ENCODE peak calls at places on chromosome 20, in five cellular contexts. One of them, this sample, is unnamed.
A peak's percentile ranks its signal among the peaks of the same experiment; 100 is the strongest.

GRCh38 chr20:45341939-45342862 is 6.0 kb downstream of the SDC4 start:
- DNase-seq in GM12865: no peak
- DNase-seq in kidney epithelial cell: no peak
- DNase-seq in choroid plexus epithelial cell: peak; percentile 73
- DNase-seq in mammary epithelial cell: peak; percentile 62
- DNase-seq in this sample: no peak

GRCh38 chr20:3141757-3142156 is 17.9 kb downstream of the FASTKD5 start:
- DNase-seq in GM12865: no peak
- DNase-seq in kidney epithelial cell: no peak
- DNase-seq in choroid plexus epithelial cell: no peak
- DNase-seq in mammary epithelial cell: no peak
- DNase-seq in this sample: no peak

GRCh38 chr20:3042621-3043020 is 801 bp upstream of the GNRH2 start:
- DNase-seq in GM12865: no peak
- DNase-seq in kidney epithelial cell: no peak
- DNase-seq in choroid plexus epithelial cell: peak; percentile 31
- DNase-seq in mammary epithelial cell: no peak
- DNase-seq in this sample: no peak

GRCh38 chr20:18835850-18836249 is 22.3 kb downstream of the SCP2D1 start:
- DNase-seq in GM12865: no peak
- DNase-seq in kidney epithelial cell: no peak
- DNase-seq in choroid plexus epithelial cell: no peak
- DNase-seq in mammary epithelial cell: peak; percentile 5
- DNase-seq in this sample: no peak

GRCh38 chr20:23212482-23212881 is 126.4 kb upstream of the CD93 start:
- DNase-seq in GM12865: no peak
- DNase-seq in kidney epithelial cell: no peak
- DNase-seq in choroid plexus epithelial cell: no peak
- DNase-seq in mammary epithelial cell: no peak
- DNase-seq in this sample: no peak

GRCh38 chr20:39909447-39909846 is 779.6 kb downstream of the MAFB start:
- DNase-seq in GM12865: no peak
- DNase-seq in kidney epithelial cell: no peak
- DNase-seq in choroid plexus epithelial cell: no peak
- DNase-seq in mammary epithelial cell: no peak
- DNase-seq in this sample: no peak

GRCh38 chr20:62887147-62887859 is 25.7 kb upstream of the TCFL5 start:
- DNase-seq in GM12865: no peak
- DNase-seq in kidney epithelial cell: no peak
- DNase-seq in choroid plexus epithelial cell: peak; percentile 98
- DNase-seq in mammary epithelial cell: peak; percentile 75
- DNase-seq in this sample: no peak

GRCh38 chr20:61582196-61582923 is 330.3 kb downstream of the CDH4 start:
- DNase-seq in GM12865: no peak
- DNase-seq in kidney epithelial cell: no peak
- DNase-seq in choroid plexus epithelial cell: no peak
- DNase-seq in mammary epithelial cell: no peak
- DNase-seq in this sample: no peak

GRCh38 chr20:47929368-47930115 is 144.3 kb upstream of the SULF2 start:
- DNase-seq in GM12865: no peak
- DNase-seq in kidney epithelial cell: peak; percentile 63
- DNase-seq in choroid plexus epithelial cell: peak; percentile 32
- DNase-seq in mammary epithelial cell: peak; percentile 90
- DNase-seq in this sample: peak; percentile 44

GRCh38 chr20:33516882-33517281 is 27.0 kb downstream of the CBFA2T2 start:
- DNase-seq in GM12865: peak; percentile 2
- DNase-seq in kidney epithelial cell: no peak
- DNase-seq in choroid plexus epithelial cell: peak; percentile 25
- DNase-seq in mammary epithelial cell: no peak
- DNase-seq in this sample: no peak

GRCh38 chr20:32155017-32155965 is 45.8 kb downstream of the TM9SF4 start:
- DNase-seq in GM12865: peak; percentile 45
- DNase-seq in kidney epithelial cell: peak; percentile 79
- DNase-seq in choroid plexus epithelial cell: peak; percentile 80
- DNase-seq in mammary epithelial cell: peak; percentile 92
- DNase-seq in this sample: peak; percentile 86

GRCh38 chr20:24991897-24992419 is 593 bp downstream of the APMAP start:
- DNase-seq in GM12865: no peak
- DNase-seq in kidney epithelial cell: no peak
- DNase-seq in choroid plexus epithelial cell: no peak
- DNase-seq in mammary epithelial cell: no peak
- DNase-seq in this sample: no peak

GRCh38 chr20:21047981-21048380 is 58.2 kb downstream of the LINC00237 start:
- DNase-seq in GM12865: no peak
- DNase-seq in kidney epithelial cell: no peak
- DNase-seq in choroid plexus epithelial cell: no peak
- DNase-seq in mammary epithelial cell: no peak
- DNase-seq in this sample: no peak

GRCh38 chr20:34403908-34404307 is 40.8 kb downstream of the ITCH start:
- DNase-seq in GM12865: peak; percentile 54
- DNase-seq in kidney epithelial cell: no peak
- DNase-seq in choroid plexus epithelial cell: no peak
- DNase-seq in mammary epithelial cell: no peak
- DNase-seq in this sample: no peak

GRCh38 chr20:17611540-17612286 is 41.8 kb downstream of the DSTN start:
- DNase-seq in GM12865: no peak
- DNase-seq in kidney epithelial cell: no peak
- DNase-seq in choroid plexus epithelial cell: peak; percentile 50
- DNase-seq in mammary epithelial cell: peak; percentile 70
- DNase-seq in this sample: no peak

GRCh38 chr20:21609221-21609620 is 95.4 kb upstream of the NKX2-2 start:
- DNase-seq in GM12865: no peak
- DNase-seq in kidney epithelial cell: no peak
- DNase-seq in choroid plexus epithelial cell: no peak
- DNase-seq in mammary epithelial cell: peak; percentile 50
- DNase-seq in this sample: no peak

GRCh38 chr20:58942549-58942948 is 38.5 kb upstream of the NELFCD start:
- DNase-seq in GM12865: no peak
- DNase-seq in kidney epithelial cell: no peak
- DNase-seq in choroid plexus epithelial cell: peak; percentile 12
- DNase-seq in mammary epithelial cell: no peak
- DNase-seq in this sample: no peak

GRCh38 chr20:62500237-62500864 is 24.6 kb upstream of the GATA5 start:
- DNase-seq in GM12865: peak; percentile 68
- DNase-seq in kidney epithelial cell: peak; percentile 7
- DNase-seq in choroid plexus epithelial cell: peak; percentile 59
- DNase-seq in mammary epithelial cell: peak; percentile 29
- DNase-seq in this sample: no peak

GRCh38 chr20:63241272-63241671 is 5.6 kb downstream of the BIRC7 start:
- DNase-seq in GM12865: no peak
- DNase-seq in kidney epithelial cell: no peak
- DNase-seq in choroid plexus epithelial cell: no peak
- DNase-seq in mammary epithelial cell: no peak
- DNase-seq in this sample: no peak

GRCh38 chr20:24560571-24561485 is 91.4 kb downstream of the SYNDIG1 start:
- DNase-seq in GM12865: no peak
- DNase-seq in kidney epithelial cell: no peak
- DNase-seq in choroid plexus epithelial cell: peak; percentile 33
- DNase-seq in mammary epithelial cell: peak; percentile 11
- DNase-seq in this sample: no peak

GRCh38 chr20:32488066-32488838 is 96.9 kb downstream of the NOL4L start:
- DNase-seq in GM12865: no peak
- DNase-seq in kidney epithelial cell: no peak
- DNase-seq in choroid plexus epithelial cell: no peak
- DNase-seq in mammary epithelial cell: no peak
- DNase-seq in this sample: no peak

GRCh38 chr20:23048283-23049200 is 930 bp downstream of the THBD start:
- DNase-seq in GM12865: no peak
- DNase-seq in kidney epithelial cell: no peak
- DNase-seq in choroid plexus epithelial cell: peak; percentile 43
- DNase-seq in mammary epithelial cell: peak; percentile 39
- DNase-seq in this sample: no peak

GRCh38 chr20:47577271-47577670 is 75.6 kb downstream of the NCOA3 start:
- DNase-seq in GM12865: no peak
- DNase-seq in kidney epithelial cell: no peak
- DNase-seq in choroid plexus epithelial cell: no peak
- DNase-seq in mammary epithelial cell: no peak
- DNase-seq in this sample: no peak

GRCh38 chr20:17533396-17533795 is 2.2 kb upstream of the BFSP1 start:
- DNase-seq in GM12865: peak; percentile 58
- DNase-seq in kidney epithelial cell: no peak
- DNase-seq in choroid plexus epithelial cell: peak; percentile 82
- DNase-seq in mammary epithelial cell: peak; percentile 51
- DNase-seq in this sample: no peak

DNA sequence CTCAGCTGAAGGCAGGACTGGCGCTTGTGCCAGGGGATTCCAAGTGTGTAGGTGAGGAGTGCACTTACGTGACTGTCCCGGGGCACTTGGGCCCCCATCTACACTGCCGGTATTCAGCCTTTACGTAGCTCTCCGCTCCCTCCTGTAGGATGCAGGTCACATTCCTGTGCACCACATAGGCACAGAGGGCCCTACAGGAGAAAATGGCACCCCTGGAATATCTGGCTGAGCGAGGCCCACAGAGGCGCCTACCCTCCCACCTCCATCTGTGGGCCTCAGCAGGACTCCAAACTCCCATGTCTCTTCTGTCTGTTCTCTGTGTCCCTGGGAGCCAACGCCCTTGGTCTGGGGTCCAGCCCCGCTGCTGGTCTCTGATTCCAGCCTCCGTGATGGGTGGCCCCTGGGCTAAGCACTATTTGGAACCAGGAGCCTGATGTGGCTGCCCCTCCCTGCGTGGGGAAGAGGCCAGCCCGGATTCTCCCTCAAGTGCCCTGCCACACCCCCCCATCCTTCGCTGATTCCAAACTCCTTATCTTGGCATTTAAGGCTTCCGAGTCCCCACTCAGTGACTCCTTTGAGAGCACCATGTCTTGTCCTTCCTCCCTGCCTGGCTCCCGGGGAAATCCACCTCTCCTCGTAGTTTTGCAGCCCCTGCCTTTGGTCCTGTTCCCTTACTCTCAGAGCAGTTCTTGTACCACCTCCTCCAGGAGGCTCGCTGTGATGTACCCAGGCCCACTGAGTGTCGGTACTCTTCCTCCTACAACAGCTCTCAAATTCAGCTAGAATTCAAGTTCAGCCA is 1.5 kb downstream of the EMILIN3 start:
- DNase-seq in GM12865: no peak
- DNase-seq in kidney epithelial cell: no peak
- DNase-seq in choroid plexus epithelial cell: no peak
- DNase-seq in mammary epithelial cell: no peak
- DNase-seq in this sample: no peak
- H3K4me3 ChIP-seq in GM12865: no peak overlapping the region
- H3K4me3 ChIP-seq in kidney epithelial cell: no peak overlapping the region
- H3K4me3 ChIP-seq in choroid plexus epithelial cell: no peak overlapping the region
- H3K4me3 ChIP-seq in mammary epithelial cell: no peak overlapping the region
- H3K4me3 ChIP-seq in this sample: no peak overlapping the region

GRCh38 chr20:38115205-38115604 is 49.9 kb downstream of the TGM2 start:
- DNase-seq in GM12865: no peak
- DNase-seq in kidney epithelial cell: no peak
- DNase-seq in choroid plexus epithelial cell: no peak
- DNase-seq in mammary epithelial cell: no peak
- DNase-seq in this sample: no peak
- TF ChIP-seq CTCF in GM12865: no peak
- TF ChIP-seq CTCF in kidney epithelial cell: peak; percentile 33
- TF ChIP-seq CTCF in choroid plexus epithelial cell: peak; percentile 45
- TF ChIP-seq CTCF in mammary epithelial cell: no peak
- TF ChIP-seq CTCF in this sample: peak; percentile 46

DNA sequence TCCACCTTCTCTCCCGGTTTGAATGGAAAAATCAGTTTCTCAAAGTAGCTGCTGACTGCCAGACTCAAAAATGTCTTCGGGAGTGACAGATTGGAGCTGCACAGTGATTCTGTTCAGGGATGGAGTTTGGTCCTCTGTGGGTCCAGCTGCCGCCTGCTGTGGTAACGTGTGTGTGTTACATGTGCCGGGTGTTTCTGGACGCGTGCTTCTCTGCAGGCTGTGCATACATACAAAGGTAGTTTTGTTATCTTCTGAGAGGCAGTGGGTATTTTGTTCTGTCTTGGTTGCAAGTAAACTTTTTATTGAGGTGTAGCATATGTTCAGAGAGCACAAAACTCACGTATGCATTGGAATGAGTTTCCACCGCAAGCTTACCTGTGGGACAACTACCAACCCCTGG is 41.3 kb upstream of the NAA20 start:
- DNase-seq in GM12865: no peak
- DNase-seq in kidney epithelial cell: no peak
- DNase-seq in choroid plexus epithelial cell: peak; percentile 43
- DNase-seq in mammary epithelial cell: peak; percentile 40
- DNase-seq in this sample: no peak
- H3K4me3 ChIP-seq in GM12865: no peak overlapping the region
- H3K4me3 ChIP-seq in kidney epithelial cell: peak overlapping the region; percentile 61
- H3K4me3 ChIP-seq in choroid plexus epithelial cell: peak overlapping the region; percentile 84
- H3K4me3 ChIP-seq in mammary epithelial cell: peak overlapping the region; percentile 86
- H3K4me3 ChIP-seq in this sample: peak overlapping the region; percentile 76

DNA sequence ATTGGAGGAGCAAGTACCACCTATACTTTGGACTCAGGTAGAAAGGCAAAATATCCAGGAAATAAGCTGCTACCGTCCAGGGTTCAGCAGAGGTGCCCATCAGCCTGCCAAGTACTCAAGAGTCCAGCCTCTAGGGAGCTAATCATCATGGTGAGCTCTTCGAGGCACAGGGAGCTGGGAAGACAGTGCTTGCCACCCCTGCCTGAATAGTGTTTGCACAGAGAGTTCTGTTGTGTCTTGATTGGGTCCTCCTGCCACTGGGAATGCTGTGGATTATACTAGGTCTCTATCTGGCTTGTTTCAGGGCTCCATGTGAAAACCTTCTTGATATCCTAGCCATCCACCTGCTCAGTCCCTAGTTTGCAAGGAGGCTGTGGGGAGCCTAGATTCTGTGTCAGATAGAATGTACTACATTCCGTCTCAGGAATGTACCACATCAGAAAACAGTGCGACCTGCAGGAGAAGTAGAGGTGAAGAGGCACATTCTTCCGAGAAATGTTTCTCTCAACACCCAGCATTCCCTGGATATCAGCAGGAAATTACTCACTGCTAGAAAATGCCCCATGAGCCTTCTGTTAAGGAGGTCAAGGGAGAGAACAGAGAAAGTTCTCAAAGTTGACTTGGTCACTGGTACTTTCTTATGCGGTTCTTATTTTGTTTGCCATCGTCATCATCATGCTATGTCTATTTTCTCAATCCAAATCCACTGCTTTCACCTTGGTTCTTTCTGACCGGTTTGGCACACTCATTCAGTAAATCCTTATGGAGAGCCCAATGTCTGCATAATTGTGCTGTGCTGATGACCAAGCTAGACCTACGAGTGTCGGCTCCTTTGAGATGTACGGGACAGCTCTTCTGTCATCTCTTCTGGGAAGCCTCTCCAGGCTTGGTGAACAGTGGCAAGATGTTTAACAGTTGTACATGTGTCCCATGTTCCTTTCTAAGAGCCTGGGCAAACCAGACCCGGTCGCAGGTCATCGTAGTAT is 30.7 kb downstream of the PTPN1 start:
- DNase-seq in GM12865: no peak
- DNase-seq in kidney epithelial cell: peak; percentile 94
- DNase-seq in choroid plexus epithelial cell: peak; percentile 99
- DNase-seq in mammary epithelial cell: peak; percentile 64
- DNase-seq in this sample: peak; percentile 98
- TF ChIP-seq CTCF in GM12865: no peak
- TF ChIP-seq CTCF in kidney epithelial cell: no peak
- TF ChIP-seq CTCF in choroid plexus epithelial cell: peak; percentile 2
- TF ChIP-seq CTCF in mammary epithelial cell: peak; percentile 3
- TF ChIP-seq CTCF in this sample: peak; percentile 8

GRCh38 chr20:50270034-50270395 is 79.4 kb downstream of the CEBPB start:
- DNase-seq in GM12865: no peak
- DNase-seq in kidney epithelial cell: no peak
- DNase-seq in choroid plexus epithelial cell: no peak
- DNase-seq in mammary epithelial cell: no peak
- DNase-seq in this sample: no peak
- H3K4me3 ChIP-seq in GM12865: no peak overlapping the region
- H3K4me3 ChIP-seq in kidney epithelial cell: no peak overlapping the region
- H3K4me3 ChIP-seq in choroid plexus epithelial cell: no peak overlapping the region
- H3K4me3 ChIP-seq in mammary epithelial cell: no peak overlapping the region
- H3K4me3 ChIP-seq in this sample: no peak overlapping the region